ENCODE peak calls at places on chromosomes 16 and 17, in six cellular contexts. One of them, this sample, is unnamed.

GRCh38 chr17:19321481-19322128 is 40.9 kb downstream of the B9D1 start:
- DNase-seq in activated CD8-positive, alpha-beta memory T cell treated with anti-CD3 and anti-CD28 coated beads, Interleukin-2, amount 50 U/mL, for 48 hours: no peak
- DNase-seq in RWPE1: no peak
- DNase-seq in renal cortical epithelial cell: no peak
- DNase-seq in GM03348: no peak
- DNase-seq in RCC 7860: no peak
- DNase-seq in this sample: no peak

GRCh38 chr17:77696720-77697460 is 261.6 kb upstream of the TNRC6C start:
- DNase-seq in RWPE1: no peak
- DNase-seq in GM03348: no peak
- DNase-seq in renal cortical epithelial cell: no peak
- DNase-seq in activated CD8-positive, alpha-beta memory T cell treated with anti-CD3 and anti-CD28 coated beads, Interleukin-2, amount 50 U/mL, for 48 hours: peak
- DNase-seq in RCC 7860: no peak
- DNase-seq in this sample: no peak

GRCh38 chr16:46775214-46775613 is 27.1 kb upstream of the MYLK3 start:
- DNase-seq in GM03348: no peak
- DNase-seq in RCC 7860: no peak
- DNase-seq in renal cortical epithelial cell: no peak
- DNase-seq in activated CD8-positive, alpha-beta memory T cell treated with anti-CD3 and anti-CD28 coated beads, Interleukin-2, amount 50 U/mL, for 48 hours: no peak
- DNase-seq in RWPE1: no peak
- DNase-seq in this sample: no peak

GRCh38 chr16:26802440-26802839 is 264.3 kb upstream of the C16orf82 start:
- DNase-seq in RWPE1: no peak
- DNase-seq in activated CD8-positive, alpha-beta memory T cell treated with anti-CD3 and anti-CD28 coated beads, Interleukin-2, amount 50 U/mL, for 48 hours: no peak
- DNase-seq in GM03348: no peak
- DNase-seq in RCC 7860: no peak
- DNase-seq in renal cortical epithelial cell: no peak
- DNase-seq in this sample: no peak

GRCh38 chr17:30333503-30334240 is at the start of gene TMIGD1:
- DNase-seq in GM03348: no peak
- DNase-seq in renal cortical epithelial cell: no peak
- DNase-seq in RCC 7860: no peak
- DNase-seq in activated CD8-positive, alpha-beta memory T cell treated with anti-CD3 and anti-CD28 coated beads, Interleukin-2, amount 50 U/mL, for 48 hours: no peak
- DNase-seq in RWPE1: peak
- DNase-seq in this sample: no peak

GRCh38 chr17:7846765-7847661 is 7.9 kb upstream of the TMEM88 start:
- DNase-seq in activated CD8-positive, alpha-beta memory T cell treated with anti-CD3 and anti-CD28 coated beads, Interleukin-2, amount 50 U/mL, for 48 hours: no peak
- DNase-seq in GM03348: no peak
- DNase-seq in RWPE1: no peak
- DNase-seq in RCC 7860: no peak
- DNase-seq in renal cortical epithelial cell: no peak
- DNase-seq in this sample: no peak

GRCh38 chr16:86979061-86979460 is 338.1 kb downstream of the C16orf95 start:
- DNase-seq in RCC 7860: no peak
- DNase-seq in renal cortical epithelial cell: no peak
- DNase-seq in GM03348: no peak
- DNase-seq in RWPE1: no peak
- DNase-seq in activated CD8-positive, alpha-beta memory T cell treated with anti-CD3 and anti-CD28 coated beads, Interleukin-2, amount 50 U/mL, for 48 hours: no peak
- DNase-seq in this sample: no peak

GRCh38 chr17:41551370-41551769 is 20.5 kb downstream of the KRT9 start:
- DNase-seq in RCC 7860: no peak
- DNase-seq in activated CD8-positive, alpha-beta memory T cell treated with anti-CD3 and anti-CD28 coated beads, Interleukin-2, amount 50 U/mL, for 48 hours: no peak
- DNase-seq in RWPE1: no peak
- DNase-seq in renal cortical epithelial cell: peak
- DNase-seq in GM03348: no peak
- DNase-seq in this sample: no peak

GRCh38 chr17:15944720-15945492 is at the start of gene ADORA2B:
- DNase-seq in renal cortical epithelial cell: no peak
- DNase-seq in RCC 7860: peak
- DNase-seq in activated CD8-positive, alpha-beta memory T cell treated with anti-CD3 and anti-CD28 coated beads, Interleukin-2, amount 50 U/mL, for 48 hours: peak
- DNase-seq in RWPE1: peak
- DNase-seq in GM03348: peak
- DNase-seq in this sample: no peak

GRCh38 chr16:14499110-14499509 is 130.9 kb downstream of the PARN start:
- DNase-seq in renal cortical epithelial cell: no peak
- DNase-seq in activated CD8-positive, alpha-beta memory T cell treated with anti-CD3 and anti-CD28 coated beads, Interleukin-2, amount 50 U/mL, for 48 hours: no peak
- DNase-seq in RCC 7860: no peak
- DNase-seq in GM03348: no peak
- DNase-seq in RWPE1: no peak
- DNase-seq in this sample: no peak

GRCh38 chr17:29116652-29117439 is 63.4 kb downstream of the MYO18A start:
- DNase-seq in RWPE1: peak
- DNase-seq in GM03348: peak
- DNase-seq in activated CD8-positive, alpha-beta memory T cell treated with anti-CD3 and anti-CD28 coated beads, Interleukin-2, amount 50 U/mL, for 48 hours: peak
- DNase-seq in RCC 7860: peak
- DNase-seq in renal cortical epithelial cell: peak
- DNase-seq in this sample: peak

GRCh38 chr16:50671644-50672260 is 9.4 kb downstream of the SNX20 start:
- DNase-seq in activated CD8-positive, alpha-beta memory T cell treated with anti-CD3 and anti-CD28 coated beads, Interleukin-2, amount 50 U/mL, for 48 hours: peak
- DNase-seq in GM03348: no peak
- DNase-seq in RWPE1: no peak
- DNase-seq in RCC 7860: peak
- DNase-seq in renal cortical epithelial cell: peak
- DNase-seq in this sample: peak

GRCh38 chr16:11658896-11659708 is 9.2 kb upstream of the SNN start:
- DNase-seq in GM03348: no peak
- DNase-seq in activated CD8-positive, alpha-beta memory T cell treated with anti-CD3 and anti-CD28 coated beads, Interleukin-2, amount 50 U/mL, for 48 hours: no peak
- DNase-seq in renal cortical epithelial cell: no peak
- DNase-seq in RWPE1: peak
- DNase-seq in RCC 7860: no peak
- DNase-seq in this sample: no peak

GRCh38 chr16:29738514-29738913 is 7.3 kb downstream of the C16orf54 start:
- DNase-seq in RCC 7860: no peak
- DNase-seq in GM03348: no peak
- DNase-seq in renal cortical epithelial cell: no peak
- DNase-seq in RWPE1: no peak
- DNase-seq in activated CD8-positive, alpha-beta memory T cell treated with anti-CD3 and anti-CD28 coated beads, Interleukin-2, amount 50 U/mL, for 48 hours: no peak
- DNase-seq in this sample: peak

GRCh38 chr16:19994771-19995170 is 78.9 kb downstream of the GPR139 start:
- DNase-seq in RWPE1: no peak
- DNase-seq in renal cortical epithelial cell: no peak
- DNase-seq in activated CD8-positive, alpha-beta memory T cell treated with anti-CD3 and anti-CD28 coated beads, Interleukin-2, amount 50 U/mL, for 48 hours: no peak
- DNase-seq in RCC 7860: peak
- DNase-seq in GM03348: no peak
- DNase-seq in this sample: no peak

GRCh38 chr17:22461460-22462145 is 769.3 kb downstream of the KCNJ18 start:
- DNase-seq in activated CD8-positive, alpha-beta memory T cell treated with anti-CD3 and anti-CD28 coated beads, Interleukin-2, amount 50 U/mL, for 48 hours: no peak
- DNase-seq in GM03348: no peak
- DNase-seq in RWPE1: no peak
- DNase-seq in renal cortical epithelial cell: no peak
- DNase-seq in RCC 7860: no peak
- DNase-seq in this sample: no peak

GRCh38 chr17:57671546-57672204 is 73.4 kb downstream of the CCDC182 start:
- DNase-seq in RCC 7860: peak
- DNase-seq in RWPE1: peak
- DNase-seq in GM03348: peak
- DNase-seq in renal cortical epithelial cell: no peak
- DNase-seq in activated CD8-positive, alpha-beta memory T cell treated with anti-CD3 and anti-CD28 coated beads, Interleukin-2, amount 50 U/mL, for 48 hours: peak
- DNase-seq in this sample: peak

GRCh38 chr16:1530883-1531637 is 2.4 kb upstream of the TMEM204 start:
- DNase-seq in activated CD8-positive, alpha-beta memory T cell treated with anti-CD3 and anti-CD28 coated beads, Interleukin-2, amount 50 U/mL, for 48 hours: no peak
- DNase-seq in RWPE1: no peak
- DNase-seq in GM03348: peak
- DNase-seq in RCC 7860: no peak
- DNase-seq in renal cortical epithelial cell: no peak
- DNase-seq in this sample: no peak

GRCh38 chr17:80703109-80703508 is 158.5 kb downstream of the RPTOR start:
- DNase-seq in renal cortical epithelial cell: no peak
- DNase-seq in RCC 7860: no peak
- DNase-seq in RWPE1: no peak
- DNase-seq in activated CD8-positive, alpha-beta memory T cell treated with anti-CD3 and anti-CD28 coated beads, Interleukin-2, amount 50 U/mL, for 48 hours: peak
- DNase-seq in GM03348: no peak
- DNase-seq in this sample: peak

GRCh38 chr17:34437188-34437587 is 74.2 kb upstream of the CCL1 start:
- DNase-seq in activated CD8-positive, alpha-beta memory T cell treated with anti-CD3 and anti-CD28 coated beads, Interleukin-2, amount 50 U/mL, for 48 hours: no peak
- DNase-seq in renal cortical epithelial cell: no peak
- DNase-seq in GM03348: no peak
- DNase-seq in RCC 7860: no peak
- DNase-seq in RWPE1: no peak
- DNase-seq in this sample: no peak

GRCh38 chr16:17372383-17372782 is 98.4 kb downstream of the XYLT1 start:
- DNase-seq in GM03348: no peak
- DNase-seq in activated CD8-positive, alpha-beta memory T cell treated with anti-CD3 and anti-CD28 coated beads, Interleukin-2, amount 50 U/mL, for 48 hours: no peak
- DNase-seq in RWPE1: no peak
- DNase-seq in RCC 7860: no peak
- DNase-seq in renal cortical epithelial cell: no peak
- DNase-seq in this sample: peak

This sample was measured in OCI-LY7.